ENCODE peak calls at places on chromosomes 6 and 20, in ten cellular contexts. One of them, this sample, is unnamed. For H3K36me3, the result is how much of the 10 kb centered on the place peaks cover.

GRCh38 chr6:166417285-166417691 is 34.5 kb upstream of the MPC1 start:
- DNase-seq in naive thymus-derived CD4-positive, alpha-beta T cell: peak
- DNase-seq in endodermal cell: no peak
- DNase-seq in stomach: no peak
- DNase-seq in uterus: no peak
- DNase-seq in prostate gland: no peak
- DNase-seq in lower lobe of right lung: no peak
- DNase-seq in BE2C: no peak
- DNase-seq in CD8-positive, alpha-beta T cell: peak
- DNase-seq in CD8-positive, alpha-beta memory T cell: peak
- DNase-seq in this sample: no peak

GRCh38 chr6:75210885-75211739 is 5.3 kb upstream of the COL12A1 start:
- DNase-seq in naive thymus-derived CD4-positive, alpha-beta T cell: peak
- DNase-seq in endodermal cell: peak
- DNase-seq in stomach: peak
- DNase-seq in uterus: no peak
- DNase-seq in prostate gland: peak
- DNase-seq in lower lobe of right lung: no peak
- DNase-seq in BE2C: peak
- DNase-seq in CD8-positive, alpha-beta T cell: peak
- DNase-seq in CD8-positive, alpha-beta memory T cell: peak
- DNase-seq in this sample: peak

GRCh38 chr6:4637691-4638433 is 138.3 kb upstream of the CDYL start:
- DNase-seq in naive thymus-derived CD4-positive, alpha-beta T cell: no peak
- DNase-seq in endodermal cell: no peak
- DNase-seq in stomach: no peak
- DNase-seq in uterus: no peak
- DNase-seq in prostate gland: no peak
- DNase-seq in lower lobe of right lung: no peak
- DNase-seq in BE2C: no peak
- DNase-seq in CD8-positive, alpha-beta T cell: no peak
- DNase-seq in CD8-positive, alpha-beta memory T cell: no peak
- DNase-seq in this sample: no peak

GRCh38 chr6:7085911-7086310 is 21.9 kb upstream of the RREB1 start:
- DNase-seq in naive thymus-derived CD4-positive, alpha-beta T cell: no peak
- DNase-seq in endodermal cell: no peak
- DNase-seq in stomach: peak
- DNase-seq in uterus: peak
- DNase-seq in prostate gland: no peak
- DNase-seq in lower lobe of right lung: peak
- DNase-seq in BE2C: peak
- DNase-seq in CD8-positive, alpha-beta T cell: peak
- DNase-seq in CD8-positive, alpha-beta memory T cell: no peak
- DNase-seq in this sample: peak

GRCh38 chr20:40868568-40869223 is 159.9 kb upstream of the TOP1 start:
- DNase-seq in naive thymus-derived CD4-positive, alpha-beta T cell: no peak
- DNase-seq in endodermal cell: no peak
- DNase-seq in stomach: no peak
- DNase-seq in uterus: peak
- DNase-seq in prostate gland: no peak
- DNase-seq in lower lobe of right lung: no peak
- DNase-seq in BE2C: no peak
- DNase-seq in CD8-positive, alpha-beta T cell: no peak
- DNase-seq in CD8-positive, alpha-beta memory T cell: no peak
- DNase-seq in this sample: peak

GRCh38 chr6:107811591-107812218 is 12.4 kb downstream of the SCML4 start:
- DNase-seq in naive thymus-derived CD4-positive, alpha-beta T cell: no peak
- DNase-seq in endodermal cell: peak
- DNase-seq in stomach: no peak
- DNase-seq in uterus: no peak
- DNase-seq in prostate gland: no peak
- DNase-seq in lower lobe of right lung: no peak
- DNase-seq in BE2C: no peak
- DNase-seq in CD8-positive, alpha-beta T cell: peak
- DNase-seq in CD8-positive, alpha-beta memory T cell: no peak
- DNase-seq in this sample: peak

GRCh38 chr6:41286544-41287346 is at the start of gene TREM1:
- DNase-seq in naive thymus-derived CD4-positive, alpha-beta T cell: no peak
- DNase-seq in endodermal cell: no peak
- DNase-seq in stomach: no peak
- DNase-seq in uterus: no peak
- DNase-seq in prostate gland: no peak
- DNase-seq in lower lobe of right lung: peak
- DNase-seq in BE2C: no peak
- DNase-seq in CD8-positive, alpha-beta T cell: no peak
- DNase-seq in CD8-positive, alpha-beta memory T cell: no peak
- DNase-seq in this sample: no peak

GRCh38 chr6:16849280-16850210 is 88.3 kb upstream of the ATXN1 start:
- DNase-seq in naive thymus-derived CD4-positive, alpha-beta T cell: peak
- DNase-seq in endodermal cell: no peak
- DNase-seq in stomach: no peak
- DNase-seq in uterus: no peak
- DNase-seq in prostate gland: peak
- DNase-seq in lower lobe of right lung: no peak
- DNase-seq in BE2C: no peak
- DNase-seq in CD8-positive, alpha-beta T cell: no peak
- DNase-seq in CD8-positive, alpha-beta memory T cell: no peak
- DNase-seq in this sample: no peak

GRCh38 chr20:24027229-24027628 is 38.6 kb upstream of the GGTLC1 start:
- DNase-seq in naive thymus-derived CD4-positive, alpha-beta T cell: peak
- DNase-seq in endodermal cell: no peak
- DNase-seq in stomach: peak
- DNase-seq in uterus: peak
- DNase-seq in prostate gland: peak
- DNase-seq in lower lobe of right lung: peak
- DNase-seq in BE2C: no peak
- DNase-seq in CD8-positive, alpha-beta T cell: peak
- DNase-seq in CD8-positive, alpha-beta memory T cell: peak
- DNase-seq in this sample: no peak

GRCh38 chr6:3623451-3624267 is 127.9 kb downstream of the PXDC1 start:
- DNase-seq in naive thymus-derived CD4-positive, alpha-beta T cell: peak
- DNase-seq in endodermal cell: peak
- DNase-seq in stomach: no peak
- DNase-seq in uterus: no peak
- DNase-seq in prostate gland: no peak
- DNase-seq in lower lobe of right lung: no peak
- DNase-seq in BE2C: no peak
- DNase-seq in CD8-positive, alpha-beta T cell: peak
- DNase-seq in CD8-positive, alpha-beta memory T cell: no peak
- DNase-seq in this sample: no peak

GRCh38 chr6:104958720-104959452 is 2.0 kb downstream of the LIN28B start:
- DNase-seq in naive thymus-derived CD4-positive, alpha-beta T cell: no peak
- DNase-seq in endodermal cell: no peak
- DNase-seq in stomach: no peak
- DNase-seq in uterus: no peak
- DNase-seq in prostate gland: no peak
- DNase-seq in lower lobe of right lung: no peak
- DNase-seq in BE2C: no peak
- DNase-seq in CD8-positive, alpha-beta T cell: no peak
- DNase-seq in CD8-positive, alpha-beta memory T cell: no peak
- DNase-seq in this sample: no peak

GRCh38 chr20:51446656-51447055 is 95.9 kb downstream of the NFATC2 start:
- DNase-seq in naive thymus-derived CD4-positive, alpha-beta T cell: no peak
- DNase-seq in endodermal cell: no peak
- DNase-seq in stomach: no peak
- DNase-seq in uterus: peak
- DNase-seq in prostate gland: no peak
- DNase-seq in lower lobe of right lung: no peak
- DNase-seq in BE2C: peak
- DNase-seq in CD8-positive, alpha-beta T cell: no peak
- DNase-seq in CD8-positive, alpha-beta memory T cell: no peak
- DNase-seq in this sample: peak

GRCh38 chr6:125986295-125986955 is at the start of gene TRMT11:
- DNase-seq in naive thymus-derived CD4-positive, alpha-beta T cell: peak
- DNase-seq in endodermal cell: peak
- DNase-seq in stomach: peak
- DNase-seq in uterus: peak
- DNase-seq in prostate gland: peak
- DNase-seq in lower lobe of right lung: peak
- DNase-seq in BE2C: peak
- DNase-seq in CD8-positive, alpha-beta T cell: peak
- DNase-seq in CD8-positive, alpha-beta memory T cell: peak
- DNase-seq in this sample: peak

DNA sequence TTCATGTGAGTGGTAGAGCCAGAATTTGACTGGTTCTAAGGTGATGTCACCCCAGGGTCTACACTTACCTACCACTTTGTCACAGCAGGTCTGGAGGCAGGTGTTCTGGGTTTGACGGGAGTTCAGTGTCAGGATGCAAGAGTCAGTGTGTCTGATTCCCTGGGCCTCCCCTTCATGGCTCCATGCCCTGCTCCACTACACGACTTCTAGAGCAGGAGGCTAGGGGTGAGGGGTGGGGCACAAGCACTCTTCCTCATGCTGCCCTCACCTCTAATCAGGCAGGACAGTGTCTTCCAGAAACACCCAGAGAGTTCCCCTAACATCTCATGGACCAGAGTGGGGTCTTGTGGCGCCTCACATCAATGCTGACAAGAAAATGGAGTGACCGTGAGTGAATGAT is 118.2 kb downstream of the CDC5L start:
- DNase-seq in naive thymus-derived CD4-positive, alpha-beta T cell: no peak
- DNase-seq in endodermal cell: no peak
- DNase-seq in stomach: no peak
- DNase-seq in uterus: no peak
- DNase-seq in prostate gland: no peak
- DNase-seq in lower lobe of right lung: no peak
- DNase-seq in BE2C: no peak
- DNase-seq in CD8-positive, alpha-beta T cell: no peak
- DNase-seq in CD8-positive, alpha-beta memory T cell: no peak
- DNase-seq in this sample: no peak
- H3K36me3 ChIP-seq in naive thymus-derived CD4-positive, alpha-beta T cell: under half
- H3K36me3 ChIP-seq in endodermal cell: under half
- H3K36me3 ChIP-seq in stomach: under half
- H3K36me3 ChIP-seq in uterus: under half
- H3K36me3 ChIP-seq in prostate gland: under half
- H3K36me3 ChIP-seq in lower lobe of right lung: under half
- H3K36me3 ChIP-seq in BE2C: under half
- H3K36me3 ChIP-seq in CD8-positive, alpha-beta T cell: under half
- H3K36me3 ChIP-seq in CD8-positive, alpha-beta memory T cell: under half
- H3K36me3 ChIP-seq in this sample: under half

DNA sequence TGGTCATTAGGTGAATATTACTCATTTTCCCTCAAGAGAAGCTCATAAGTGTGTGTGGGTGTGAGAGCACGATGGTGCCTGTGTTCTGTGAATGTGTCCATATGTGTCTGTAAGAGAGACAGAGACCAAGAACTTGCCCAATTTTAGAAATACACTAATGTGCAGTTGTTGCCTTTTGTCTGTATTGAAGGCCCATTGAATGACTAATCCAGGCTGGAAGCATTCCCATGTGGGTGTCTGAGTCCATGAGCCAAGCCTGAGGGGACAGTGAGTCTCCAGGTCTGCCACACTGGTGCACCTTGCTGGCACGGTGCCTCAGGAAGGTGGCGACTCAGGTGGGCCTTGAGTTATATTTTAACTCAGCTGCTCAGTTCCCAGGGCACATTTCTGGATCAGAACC is 25.5 kb upstream of the ASXL1 start:
- DNase-seq in naive thymus-derived CD4-positive, alpha-beta T cell: no peak
- DNase-seq in endodermal cell: no peak
- DNase-seq in stomach: peak
- DNase-seq in uterus: no peak
- DNase-seq in prostate gland: no peak
- DNase-seq in lower lobe of right lung: no peak
- DNase-seq in BE2C: no peak
- DNase-seq in CD8-positive, alpha-beta T cell: no peak
- DNase-seq in CD8-positive, alpha-beta memory T cell: no peak
- DNase-seq in this sample: peak
- H3K4me3 ChIP-seq in naive thymus-derived CD4-positive, alpha-beta T cell: no peak
- H3K4me3 ChIP-seq in endodermal cell: no peak
- H3K4me3 ChIP-seq in stomach: no peak
- H3K4me3 ChIP-seq in uterus: no peak
- H3K4me3 ChIP-seq in prostate gland: no peak
- H3K4me3 ChIP-seq in lower lobe of right lung: no peak
- H3K4me3 ChIP-seq in BE2C: no peak
- H3K4me3 ChIP-seq in CD8-positive, alpha-beta T cell: no peak
- H3K4me3 ChIP-seq in CD8-positive, alpha-beta memory T cell: no peak
- H3K4me3 ChIP-seq in this sample: no peak

DNA sequence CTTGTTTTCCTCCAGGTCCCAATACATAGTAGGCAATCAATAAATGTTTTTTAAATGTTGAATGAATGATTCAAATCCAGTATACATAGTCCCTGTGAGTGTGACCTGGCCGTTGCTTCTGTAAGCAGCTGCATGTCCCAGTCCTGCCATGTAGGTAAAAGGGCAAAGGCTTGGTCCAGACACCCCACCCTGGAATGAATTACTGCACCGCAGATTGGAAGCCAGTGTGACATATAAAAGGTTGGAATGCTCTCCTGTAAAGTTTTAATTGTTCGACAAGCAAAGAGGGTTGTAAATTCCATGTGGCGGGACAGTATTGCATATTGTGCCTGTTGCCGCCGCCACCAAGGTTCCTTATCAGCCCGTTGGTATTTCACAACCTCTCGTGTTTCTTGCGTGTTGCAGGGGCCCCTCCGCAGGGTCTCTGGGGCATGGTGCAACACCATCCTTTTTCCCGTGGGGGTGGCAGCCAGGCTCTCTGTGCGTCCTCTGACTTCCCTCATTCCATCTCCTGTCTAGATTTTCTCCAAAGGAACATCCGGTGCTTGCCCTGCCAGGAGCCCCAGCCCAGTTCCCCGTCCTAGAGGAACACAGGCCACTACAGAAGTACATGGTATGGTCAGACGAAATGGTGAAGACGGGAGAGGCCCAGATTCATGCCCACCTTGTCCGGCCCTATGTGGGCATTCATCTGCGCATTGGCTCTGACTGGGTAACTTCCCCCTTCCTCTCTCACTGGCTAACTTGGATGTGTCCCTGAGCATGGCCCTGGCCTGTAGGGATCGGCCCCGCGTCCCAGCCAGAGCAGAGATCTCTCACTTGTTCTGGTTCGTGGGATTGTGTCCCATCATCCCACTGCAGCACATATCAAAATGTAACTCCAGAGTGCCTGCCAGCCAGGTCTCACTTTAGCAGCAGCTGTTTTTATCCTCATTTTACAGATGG is 20.3 kb downstream of the POFUT1 start:
- DNase-seq in naive thymus-derived CD4-positive, alpha-beta T cell: no peak
- DNase-seq in endodermal cell: no peak
- DNase-seq in stomach: peak
- DNase-seq in uterus: no peak
- DNase-seq in prostate gland: peak
- DNase-seq in lower lobe of right lung: peak
- DNase-seq in BE2C: no peak
- DNase-seq in CD8-positive, alpha-beta T cell: no peak
- DNase-seq in CD8-positive, alpha-beta memory T cell: no peak
- DNase-seq in this sample: no peak
- H3K36me3 ChIP-seq in naive thymus-derived CD4-positive, alpha-beta T cell: under half
- H3K36me3 ChIP-seq in endodermal cell: half or more
- H3K36me3 ChIP-seq in stomach: half or more
- H3K36me3 ChIP-seq in uterus: under half
- H3K36me3 ChIP-seq in prostate gland: under half
- H3K36me3 ChIP-seq in lower lobe of right lung: half or more
- H3K36me3 ChIP-seq in BE2C: half or more
- H3K36me3 ChIP-seq in CD8-positive, alpha-beta T cell: under half
- H3K36me3 ChIP-seq in CD8-positive, alpha-beta memory T cell: under half
- H3K36me3 ChIP-seq in this sample: half or more

DNA sequence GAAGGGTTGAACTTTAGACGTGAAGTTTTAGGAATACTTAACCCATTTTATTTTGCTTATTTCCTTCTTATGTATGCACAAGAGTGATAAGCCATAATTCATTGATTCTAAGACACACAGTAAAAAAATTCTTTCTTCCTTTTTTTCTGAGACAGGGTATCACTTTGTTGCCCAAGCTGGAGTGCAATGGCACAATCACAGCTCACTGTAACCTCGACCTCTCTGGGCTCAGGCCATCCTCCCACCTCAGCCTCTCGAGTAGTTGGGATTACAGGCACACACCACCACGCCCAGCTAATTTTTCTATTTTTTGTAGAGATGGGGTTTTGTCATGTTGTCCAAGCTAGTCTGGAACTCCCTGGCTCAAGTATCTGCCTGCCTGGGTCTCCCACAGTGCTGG is 116.6 kb upstream of the RNF24 start:
- DNase-seq in naive thymus-derived CD4-positive, alpha-beta T cell: no peak
- DNase-seq in endodermal cell: no peak
- DNase-seq in stomach: no peak
- DNase-seq in uterus: no peak
- DNase-seq in prostate gland: no peak
- DNase-seq in lower lobe of right lung: no peak
- DNase-seq in BE2C: no peak
- DNase-seq in CD8-positive, alpha-beta T cell: no peak
- DNase-seq in CD8-positive, alpha-beta memory T cell: no peak
- DNase-seq in this sample: no peak
- H3K4me3 ChIP-seq in naive thymus-derived CD4-positive, alpha-beta T cell: no peak
- H3K4me3 ChIP-seq in endodermal cell: no peak
- H3K4me3 ChIP-seq in stomach: no peak
- H3K4me3 ChIP-seq in uterus: no peak
- H3K4me3 ChIP-seq in prostate gland: no peak
- H3K4me3 ChIP-seq in lower lobe of right lung: no peak
- H3K4me3 ChIP-seq in BE2C: no peak
- H3K4me3 ChIP-seq in CD8-positive, alpha-beta T cell: no peak
- H3K4me3 ChIP-seq in CD8-positive, alpha-beta memory T cell: no peak
- H3K4me3 ChIP-seq in this sample: no peak